ENCODE peak calls at places on chromosome 16, in nine cellular contexts. K, I, E, S, H, V, T, B and Z are unnamed samples.

GRCh38 chr16:65666132-65666869 is 544.4 kb upstream of the CDH11 start:
- DNase-seq in H (no peak), T (peak), S (no peak), B (peak), K (no peak), V (no peak), I (peak), E (no peak), Z (no peak)

GRCh38 chr16:31453255-31454204 is 5.8 kb upstream of the ARMC5 start:
- DNase-seq in V (no peak), T (no peak), K (no peak), E (peak), H (peak), I (peak), B (peak), S (no peak), Z (no peak)

GRCh38 chr16:29011112-29011511 is 26.3 kb downstream of the LAT start:
- DNase-seq in I (peak), E (no peak), S (no peak), T (no peak), K (no peak), B (no peak), H (no peak), V (no peak), Z (peak)

GRCh38 chr16:89401641-89402445 is 88.5 kb downstream of the ANKRD11 start:
- DNase-seq in H (no peak), K (no peak), V (no peak), I (no peak), S (no peak), T (no peak), B (no peak), E (no peak), Z (no peak)

GRCh38 chr16:70750893-70751467 is 50.0 kb downstream of the VAC14 start:
- DNase-seq in K (peak), V (peak), S (peak), E (peak), T (no peak), I (no peak), B (peak), H (peak), Z (no peak)

GRCh38 chr16:72474511-72475123 is 302.7 kb upstream of the PMFBP1 start:
- DNase-seq in I (no peak), B (no peak), H (no peak), T (no peak), V (peak), E (no peak), S (no peak), K (no peak), Z (no peak)

GRCh38 chr16:16191493-16192167 is 31.7 kb downstream of the ABCC6 start:
- DNase-seq in S (no peak), E (no peak), K (no peak), T (no peak), I (no peak), H (no peak), V (no peak), B (no peak), Z (no peak)

GRCh38 chr16:19771796-19772195 is 53.7 kb downstream of the IQCK start:
- DNase-seq in H (no peak), I (no peak), B (no peak), E (no peak), T (no peak), S (no peak), V (no peak), K (no peak), Z (peak)

GRCh38 chr16:87145181-87146176 is 171.7 kb downstream of the C16orf95 start:
- DNase-seq in E (no peak), I (no peak), H (no peak), K (no peak), V (no peak), S (no peak), T (no peak), B (no peak), Z (no peak)

GRCh38 chr16:88941933-88942909 is 34.8 kb downstream of the CBFA2T3 start:
- DNase-seq in V (no peak), E (peak), H (peak), T (no peak), I (peak), S (peak), K (peak), B (peak), Z (peak)

GRCh38 chr16:89117239-89117974 is 23.8 kb downstream of the ACSF3 start:
- DNase-seq in I (no peak), S (no peak), H (no peak), T (no peak), K (no peak), E (peak), V (no peak), B (peak), Z (no peak)

GRCh38 chr16:278863-279366 is 1.5 kb upstream of the ARHGDIG start:
- DNase-seq in T (no peak), I (peak), V (no peak), H (peak), S (peak), K (no peak), B (no peak), E (peak), Z (no peak)

GRCh38 chr16:908526-909155 is 62.1 kb downstream of the LMF1 start:
- DNase-seq in K (no peak), I (no peak), H (no peak), E (peak), V (no peak), B (no peak), S (no peak), T (no peak), Z (no peak)

GRCh38 chr16:20075243-20075642 is 1.6 kb upstream of the GPR139 start:
- DNase-seq in E (no peak), V (no peak), K (no peak), I (no peak), S (no peak), T (no peak), H (no peak), B (no peak), Z (no peak)

GRCh38 chr16:76277099-76278030 is at the start of gene CNTNAP4:
- DNase-seq in B (no peak), V (no peak), T (no peak), S (peak), E (peak), H (no peak), K (peak), I (peak), Z (peak)

GRCh38 chr16:65068151-65068740 is 53.6 kb downstream of the CDH11 start:
- DNase-seq in H (no peak), B (no peak), I (peak), S (no peak), E (no peak), K (no peak), T (no peak), V (no peak), Z (no peak)

GRCh38 chr16:86874141-86874540 is 295.8 kb downstream of the FOXL1 start:
- DNase-seq in S (no peak), T (no peak), H (no peak), K (no peak), I (peak), B (no peak), V (no peak), E (no peak), Z (peak)

GRCh38 chr16:30656388-30656787 is 1.8 kb upstream of the FBRS start:
- DNase-seq in K (no peak), H (no peak), V (no peak), B (no peak), T (no peak), I (no peak), E (no peak), S (no peak), Z (no peak)

GRCh38 chr16:27156531-27156930 is 46.8 kb upstream of the KDM8 start:
- DNase-seq in S (no peak), I (no peak), V (no peak), B (no peak), H (no peak), T (no peak), E (no peak), K (no peak), Z (no peak)

GRCh38 chr16:79301036-79301435 is 299.5 kb downstream of the MAF start:
- DNase-seq in K (no peak), T (no peak), V (no peak), B (no peak), H (no peak), E (no peak), S (no peak), I (peak), Z (no peak)

GRCh38 chr16:88940196-88941050 is 36.6 kb downstream of the CBFA2T3 start:
- DNase-seq in H (no peak), K (peak), I (peak), T (no peak), B (no peak), S (peak), V (no peak), E (peak), Z (peak)

GRCh38 chr16:16004314-16004749 is 54.9 kb downstream of the ABCC1 start:
- DNase-seq in T (no peak), B (no peak), I (no peak), E (no peak), H (no peak), K (no peak), S (no peak), V (peak), Z (no peak)

GRCh38 chr16:56833243-56833970 is 31.6 kb upstream of the SLC12A3 start:
- DNase-seq in V (no peak), H (no peak), K (no peak), S (no peak), E (no peak), T (no peak), B (no peak), I (no peak), Z (no peak)

GRCh38 chr16:77430360-77430759 is 4.5 kb downstream of the ADAMTS18 start:
- DNase-seq in K (no peak), S (no peak), E (no peak), V (no peak), I (no peak), B (no peak), H (no peak), T (no peak), Z (no peak)

GRCh38 chr16:80158766-80159165 is 382.0 kb upstream of the DYNLRB2 start:
- DNase-seq in H (no peak), B (no peak), V (peak), E (no peak), I (no peak), T (no peak), K (no peak), S (no peak), Z (no peak)

GRCh38 chr16:68480084-68480995 is 32.0 kb upstream of the SMPD3 start:
- DNase-seq in B (no peak), S (no peak), T (no peak), V (no peak), I (no peak), K (no peak), H (no peak), E (no peak), Z (no peak)

GRCh38 chr16:48546774-48547173 is 63.2 kb downstream of the N4BP1 start:
- DNase-seq in I (no peak), K (no peak), H (no peak), S (peak), V (no peak), T (no peak), B (no peak), E (no peak), Z (no peak)

GRCh38 chr16:17258077-17258599 is 212.6 kb downstream of the XYLT1 start:
- DNase-seq in T (no peak), I (no peak), K (no peak), B (no peak), H (no peak), S (no peak), E (no peak), V (no peak), Z (no peak)

GRCh38 chr16:87982491-87983415 is 31.5 kb downstream of the BANP start:
- DNase-seq in E (no peak), B (no peak), V (no peak), T (no peak), I (no peak), H (no peak), K (no peak), S (peak), Z (no peak)

GRCh38 chr16:69123894-69124293 is 8.5 kb downstream of the CHTF8 start:
- DNase-seq in S (peak), H (no peak), V (peak), E (no peak), T (no peak), I (peak), B (peak), K (no peak), Z (peak)

GRCh38 chr16:71882505-71883192 is 1.3 kb downstream of the ZNF821 start:
- DNase-seq in B (no peak), T (peak), S (peak), E (no peak), H (peak), I (peak), V (no peak), K (no peak), Z (peak)

GRCh38 chr16:71894229-71894920 is 956 bp upstream of the IST1 start:
- DNase-seq in K (no peak), V (no peak), S (peak), I (peak), T (peak), B (peak), H (peak), E (no peak), Z (peak)

GRCh38 chr16:85871756-85872155 is 27.2 kb upstream of the IRF8 start:
- DNase-seq in K (no peak), T (no peak), E (no peak), B (no peak), H (no peak), I (no peak), V (no peak), S (no peak), Z (no peak)

DNA sequence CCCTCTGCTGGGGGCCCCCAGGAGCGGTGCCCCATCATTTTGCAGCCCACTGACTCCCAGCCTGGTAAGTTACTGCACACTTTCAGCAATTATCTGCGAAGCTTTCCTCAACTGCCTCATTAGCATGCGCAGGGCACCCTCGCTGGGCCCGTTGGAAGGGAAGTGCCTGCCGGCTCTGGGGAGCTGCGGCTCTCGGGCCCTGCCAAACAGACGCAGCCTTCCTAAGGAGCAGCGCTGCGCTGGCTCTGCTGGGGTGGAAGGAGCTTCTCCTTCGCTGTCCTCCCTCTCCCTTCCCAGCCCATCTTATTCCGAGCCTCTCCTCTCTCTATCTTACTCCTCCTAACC is 71.0 kb downstream of the RBBP6 start:
- DNase-seq in T (no peak), B (peak), S (peak), V (no peak), I (peak), H (no peak), K (peak), E (peak), Z (peak)
- H3K4me3 ChIP-seq in T (no peak), B (peak), S (no peak), V (peak), I (peak), H (no peak), K (peak), E (no peak), Z (peak)

DNA sequence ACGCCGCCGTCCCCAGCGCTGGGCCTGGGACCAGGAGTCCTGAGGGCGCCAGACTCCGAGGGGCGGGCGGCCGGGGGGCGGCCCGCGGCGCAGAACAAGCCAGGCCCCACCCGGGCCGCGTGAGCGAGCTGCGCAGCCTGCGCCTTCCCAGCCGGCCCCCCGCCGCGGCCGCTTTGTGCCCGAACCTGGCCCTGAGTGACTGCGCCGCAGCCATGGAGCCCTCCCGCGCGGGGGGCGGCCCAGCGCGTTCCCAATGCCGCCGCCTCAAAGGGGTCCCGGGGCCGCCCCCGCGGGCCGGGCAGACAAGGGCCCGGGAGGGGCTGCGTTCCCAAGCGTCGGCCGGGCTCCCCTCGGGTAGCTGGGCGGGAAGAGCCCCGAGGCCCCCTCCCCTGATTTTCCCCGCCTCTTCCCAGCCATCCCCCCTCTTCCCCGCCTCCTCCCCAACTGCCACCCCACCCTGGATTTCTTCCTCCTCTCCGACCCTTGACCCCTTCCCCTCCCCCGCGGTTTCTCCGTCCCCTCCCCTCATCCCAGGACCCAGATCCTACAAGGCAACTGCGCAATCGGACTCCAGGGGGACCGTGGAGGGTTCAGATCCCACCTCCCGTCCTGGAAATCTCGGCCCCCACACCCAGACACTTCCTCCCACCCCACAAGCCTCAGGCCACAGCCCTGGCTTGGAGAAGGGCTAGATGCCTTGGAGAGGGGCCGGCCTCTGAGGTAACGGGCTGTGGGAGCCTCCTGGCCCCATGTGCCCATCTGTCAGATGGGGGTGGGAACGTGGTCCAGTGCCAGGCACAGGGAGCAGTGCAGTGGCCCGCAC is 17.1 kb downstream of the ZNF423 start:
- DNase-seq in V (no peak), E (peak), B (peak), T (no peak), I (peak), S (no peak), K (peak), H (no peak), Z (no peak)
- H3K27ac ChIP-seq in V (no peak), E (no peak), B (peak), T (peak), I (no peak), S (no peak), K (peak), H (peak), Z (no peak)

GRCh38 chr16:53495325-53495724 is 7.7 kb downstream of the AKTIP start:
- DNase-seq in K (no peak), V (no peak), E (no peak), S (no peak), B (no peak), T (no peak), I (peak), H (no peak), Z (no peak)
- TF ChIP-seq CTCF in K (no peak), V (no peak), E (no peak), S (no peak), B (no peak), T (no peak), I (peak), H (no peak), Z (peak)

GRCh38 chr16:11156401-11156800 is 99.6 kb downstream of the SOCS1 start:
- DNase-seq in T (no peak), V (no peak), E (no peak), K (no peak), S (no peak), I (no peak), H (no peak), B (no peak), Z (peak)
- H3K4me3 ChIP-seq in T (no peak), V (no peak), E (no peak), K (no peak), S (no peak), I (no peak), H (no peak), B (no peak), Z (no peak)

GRCh38 chr16:6709736-6710135 is 622.9 kb upstream of the RBFOX1 start:
- DNase-seq in H (no peak), I (no peak), K (no peak), V (no peak), B (no peak), T (no peak), E (no peak), S (no peak), Z (no peak)

DNA sequence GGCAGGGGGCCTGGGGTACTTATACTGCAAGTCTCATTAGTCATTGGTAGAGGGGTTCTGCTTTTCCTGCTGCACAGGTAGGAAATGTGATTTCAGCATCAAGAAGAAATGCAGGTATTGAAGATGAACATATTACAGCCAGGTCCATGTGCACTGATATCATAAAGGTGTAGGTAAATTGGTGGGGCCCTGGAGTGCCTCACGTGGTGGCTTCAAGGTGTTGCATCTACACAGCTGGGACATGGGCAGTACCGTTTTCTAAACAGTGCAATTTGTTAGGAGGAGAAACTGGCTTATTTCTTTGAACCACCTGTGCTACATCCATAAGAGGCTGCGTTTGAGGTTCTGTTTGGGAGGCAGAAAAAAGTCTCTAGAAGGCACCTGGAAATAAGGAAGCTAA is 618.1 kb upstream of the RBFOX1 start:
- DNase-seq in E (no peak), V (no peak), B (no peak), I (no peak), T (no peak), K (no peak), S (no peak), H (no peak), Z (no peak)
- H3K27ac ChIP-seq in E (no peak), V (no peak), B (no peak), I (no peak), T (no peak), K (no peak), S (no peak), H (no peak), Z (no peak)

GRCh38 chr16:67326472-67327309 is at the start of the genes KCTD19 and LRRC36:
- DNase-seq in V (no peak), I (peak), H (peak), S (peak), K (peak), T (peak), B (peak), E (peak), Z (peak)
- TF ChIP-seq CTCF in V (peak), I (peak), H (peak), S (peak), K (peak), T (peak), B (peak), E (peak), Z (peak)